ENCODE peak calls at places on chromosome X, in five cellular contexts. One of them, this sample, is unnamed.

GRCh38 chrX:14039344-14039743 is 9.7 kb upstream of the GEMIN8 start:
- DNase-seq in body of pancreas: peak
- DNase-seq in WERI-Rb-1: peak
- DNase-seq in dorsolateral prefrontal cortex: no peak
- DNase-seq in AG10803: peak
- DNase-seq in this sample: peak

GRCh38 chrX:21831496-21831895 is 7.9 kb upstream of the MBTPS2 start:
- DNase-seq in dorsolateral prefrontal cortex: no peak
- DNase-seq in WERI-Rb-1: no peak
- DNase-seq in body of pancreas: no peak
- DNase-seq in AG10803: no peak
- DNase-seq in this sample: no peak

GRCh38 chrX:54292755-54293154 is 65.1 kb downstream of the WNK3 start:
- DNase-seq in AG10803: no peak
- DNase-seq in WERI-Rb-1: no peak
- DNase-seq in body of pancreas: no peak
- DNase-seq in dorsolateral prefrontal cortex: no peak
- DNase-seq in this sample: no peak

GRCh38 chrX:144801786-144802185 is 445.5 kb upstream of the SPANXN1 start:
- DNase-seq in AG10803: peak
- DNase-seq in dorsolateral prefrontal cortex: no peak
- DNase-seq in body of pancreas: no peak
- DNase-seq in WERI-Rb-1: no peak
- DNase-seq in this sample: peak

GRCh38 chrX:25191403-25191802 is 175.6 kb upstream of the ARX start:
- DNase-seq in dorsolateral prefrontal cortex: no peak
- DNase-seq in AG10803: no peak
- DNase-seq in body of pancreas: no peak
- DNase-seq in WERI-Rb-1: peak
- DNase-seq in this sample: no peak

GRCh38 chrX:38275615-38276014 is 51.7 kb downstream of the RPGR start:
- DNase-seq in body of pancreas: no peak
- DNase-seq in WERI-Rb-1: no peak
- DNase-seq in AG10803: peak
- DNase-seq in dorsolateral prefrontal cortex: no peak
- DNase-seq in this sample: peak

GRCh38 chrX:71515039-71515398 is 17.9 kb upstream of the OGT start:
- DNase-seq in dorsolateral prefrontal cortex: no peak
- DNase-seq in body of pancreas: no peak
- DNase-seq in WERI-Rb-1: no peak
- DNase-seq in AG10803: peak
- DNase-seq in this sample: peak

GRCh38 chrX:34956915-34957314 is 14.3 kb downstream of the FAM47B start:
- DNase-seq in WERI-Rb-1: no peak
- DNase-seq in AG10803: peak
- DNase-seq in dorsolateral prefrontal cortex: no peak
- DNase-seq in body of pancreas: no peak
- DNase-seq in this sample: peak

GRCh38 chrX:107154787-107155620 is 36.4 kb upstream of the RBM41 start:
- DNase-seq in dorsolateral prefrontal cortex: no peak
- DNase-seq in AG10803: no peak
- DNase-seq in body of pancreas: no peak
- DNase-seq in WERI-Rb-1: no peak
- DNase-seq in this sample: peak

GRCh38 chrX:9342581-9343051 is 122.2 kb upstream of the TBL1X start:
- DNase-seq in body of pancreas: peak
- DNase-seq in WERI-Rb-1: peak
- DNase-seq in AG10803: peak
- DNase-seq in dorsolateral prefrontal cortex: peak
- DNase-seq in this sample: peak

GRCh38 chrX:8679572-8679971 is 52.4 kb downstream of the ANOS1 start:
- DNase-seq in dorsolateral prefrontal cortex: no peak
- DNase-seq in AG10803: no peak
- DNase-seq in WERI-Rb-1: no peak
- DNase-seq in body of pancreas: no peak
- DNase-seq in this sample: no peak

GRCh38 chrX:23901805-23902204 is 5.9 kb downstream of the APOO start:
- DNase-seq in dorsolateral prefrontal cortex: no peak
- DNase-seq in body of pancreas: peak
- DNase-seq in WERI-Rb-1: peak
- DNase-seq in AG10803: peak
- DNase-seq in this sample: peak

GRCh38 chrX:153055827-153056748 is at the start of gene PNMA3:
- DNase-seq in body of pancreas: no peak
- DNase-seq in dorsolateral prefrontal cortex: no peak
- DNase-seq in WERI-Rb-1: no peak
- DNase-seq in AG10803: no peak
- DNase-seq in this sample: no peak

GRCh38 chrX:122641826-122642225 is 542.3 kb upstream of the GRIA3 start:
- DNase-seq in AG10803: peak
- DNase-seq in body of pancreas: no peak
- DNase-seq in dorsolateral prefrontal cortex: no peak
- DNase-seq in WERI-Rb-1: no peak
- DNase-seq in this sample: peak

GRCh38 chrX:57353472-57354132 is 67.1 kb downstream of the FAAH2 start:
- DNase-seq in AG10803: no peak
- DNase-seq in WERI-Rb-1: no peak
- DNase-seq in dorsolateral prefrontal cortex: no peak
- DNase-seq in body of pancreas: no peak
- DNase-seq in this sample: no peak

GRCh38 chrX:78357342-78358055 is 30.1 kb upstream of the CYSLTR1 start:
- DNase-seq in AG10803: no peak
- DNase-seq in body of pancreas: no peak
- DNase-seq in dorsolateral prefrontal cortex: no peak
- DNase-seq in WERI-Rb-1: no peak
- DNase-seq in this sample: no peak

GRCh38 chrX:18160369-18160768 is 60.3 kb downstream of the BEND2 start:
- DNase-seq in dorsolateral prefrontal cortex: no peak
- DNase-seq in AG10803: no peak
- DNase-seq in body of pancreas: no peak
- DNase-seq in WERI-Rb-1: no peak
- DNase-seq in this sample: no peak

GRCh38 chrX:69616520-69617203 is 749 bp downstream of the EDA start:
- DNase-seq in AG10803: no peak
- DNase-seq in dorsolateral prefrontal cortex: no peak
- DNase-seq in WERI-Rb-1: peak
- DNase-seq in body of pancreas: peak
- DNase-seq in this sample: no peak

GRCh38 chrX:151889451-151889850 is 23.2 kb upstream of the MAGEA4 start:
- DNase-seq in body of pancreas: no peak
- DNase-seq in AG10803: no peak
- DNase-seq in WERI-Rb-1: no peak
- DNase-seq in dorsolateral prefrontal cortex: no peak
- DNase-seq in this sample: no peak

GRCh38 chrX:45266456-45266855 is 65.8 kb upstream of the DIPK2B start:
- DNase-seq in AG10803: peak
- DNase-seq in dorsolateral prefrontal cortex: no peak
- DNase-seq in body of pancreas: no peak
- DNase-seq in WERI-Rb-1: no peak
- DNase-seq in this sample: peak

GRCh38 chrX:38215141-38215540 is 5.5 kb downstream of the SRPX start:
- DNase-seq in dorsolateral prefrontal cortex: no peak
- DNase-seq in WERI-Rb-1: no peak
- DNase-seq in AG10803: peak
- DNase-seq in body of pancreas: no peak
- DNase-seq in this sample: peak

GRCh38 chrX:42149786-42150185 is 226.4 kb upstream of the CASK start:
- DNase-seq in WERI-Rb-1: peak
- DNase-seq in dorsolateral prefrontal cortex: no peak
- DNase-seq in body of pancreas: no peak
- DNase-seq in AG10803: peak
- DNase-seq in this sample: peak

GRCh38 chrX:42151808-42152207 is 228.5 kb upstream of the CASK start:
- DNase-seq in WERI-Rb-1: no peak
- DNase-seq in body of pancreas: no peak
- DNase-seq in dorsolateral prefrontal cortex: no peak
- DNase-seq in AG10803: peak
- DNase-seq in this sample: no peak

GRCh38 chrX:42143866-42144592 is 220.7 kb upstream of the CASK start:
- DNase-seq in AG10803: no peak
- DNase-seq in WERI-Rb-1: no peak
- DNase-seq in dorsolateral prefrontal cortex: no peak
- DNase-seq in body of pancreas: no peak
- DNase-seq in this sample: no peak

GRCh38 chrX:42149281-42149680 is 225.9 kb upstream of the CASK start:
- DNase-seq in WERI-Rb-1: no peak
- DNase-seq in dorsolateral prefrontal cortex: no peak
- DNase-seq in body of pancreas: no peak
- DNase-seq in AG10803: no peak
- DNase-seq in this sample: no peak
- H3K4me3 ChIP-seq in WERI-Rb-1: no peak
- H3K4me3 ChIP-seq in dorsolateral prefrontal cortex: no peak
- H3K4me3 ChIP-seq in body of pancreas: no peak
- H3K4me3 ChIP-seq in AG10803: no peak
- H3K4me3 ChIP-seq in this sample: no peak

GRCh38 chrX:131067846-131068745 is 9.9 kb downstream of the ARHGAP36 start:
- DNase-seq in WERI-Rb-1: peak
- DNase-seq in dorsolateral prefrontal cortex: no peak
- DNase-seq in AG10803: no peak
- DNase-seq in body of pancreas: no peak
- DNase-seq in this sample: no peak
- H3K4me3 ChIP-seq in WERI-Rb-1: peak
- H3K4me3 ChIP-seq in dorsolateral prefrontal cortex: no peak
- H3K4me3 ChIP-seq in AG10803: no peak
- H3K4me3 ChIP-seq in body of pancreas: no peak
- H3K4me3 ChIP-seq in this sample: no peak

GRCh38 chrX:10828640-10829039 is 208.3 kb upstream of the MID1 start:
- DNase-seq in dorsolateral prefrontal cortex: no peak
- DNase-seq in body of pancreas: peak
- DNase-seq in AG10803: no peak
- DNase-seq in WERI-Rb-1: no peak
- DNase-seq in this sample: no peak

GRCh38 chrX:10832103-10832502 is 211.7 kb upstream of the MID1 start:
- DNase-seq in AG10803: no peak
- DNase-seq in dorsolateral prefrontal cortex: no peak
- DNase-seq in body of pancreas: no peak
- DNase-seq in WERI-Rb-1: no peak
- DNase-seq in this sample: no peak

DNA sequence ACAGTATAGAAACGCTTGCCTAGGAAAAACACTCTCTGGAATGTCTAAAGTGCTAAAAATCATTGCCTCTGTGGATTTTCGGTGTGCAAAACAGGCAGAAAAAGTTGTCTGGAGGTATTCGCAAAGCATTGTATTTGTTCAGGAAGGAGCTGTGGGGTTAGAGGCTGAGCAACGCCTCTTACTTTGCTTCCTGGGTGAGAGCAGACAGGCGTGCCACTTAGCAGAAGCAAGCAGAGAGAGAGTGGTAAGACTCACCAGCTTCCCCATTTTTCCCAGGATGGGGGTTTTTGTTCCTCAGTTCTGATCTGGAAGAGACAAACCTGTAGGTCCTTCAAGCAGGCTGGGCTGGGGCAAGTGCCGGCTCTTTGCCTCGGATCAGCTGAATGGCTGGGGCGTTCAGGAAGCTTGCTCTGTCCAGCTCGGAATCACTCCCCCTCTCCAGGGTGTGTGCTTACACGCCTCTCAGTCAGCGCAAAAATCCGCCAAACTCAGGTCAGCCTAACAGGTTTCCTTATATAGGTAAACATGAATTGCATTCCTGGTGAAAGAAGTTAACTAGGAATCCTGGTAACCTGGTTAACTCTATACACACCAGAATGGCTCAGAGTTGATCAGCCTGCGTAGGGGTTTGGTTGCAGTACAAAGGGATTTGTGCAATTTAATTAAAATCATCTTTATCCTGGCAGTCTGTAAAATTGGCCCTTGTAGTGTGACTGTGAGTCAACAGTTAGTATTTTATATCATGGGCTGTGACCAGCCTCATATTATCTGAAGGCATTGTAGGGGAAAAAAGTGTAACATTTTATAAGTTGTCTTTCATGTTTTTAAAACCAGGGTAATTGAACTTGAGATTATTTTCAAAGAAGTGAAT is 213.1 kb upstream of the MID1 start:
- DNase-seq in body of pancreas: peak
- DNase-seq in WERI-Rb-1: peak
- DNase-seq in dorsolateral prefrontal cortex: no peak
- DNase-seq in AG10803: peak
- DNase-seq in this sample: peak
- H3K4me3 ChIP-seq in body of pancreas: no peak
- H3K4me3 ChIP-seq in WERI-Rb-1: peak
- H3K4me3 ChIP-seq in dorsolateral prefrontal cortex: no peak
- H3K4me3 ChIP-seq in AG10803: peak
- H3K4me3 ChIP-seq in this sample: peak

GRCh38 chrX:2267890-2268289 is 232.9 kb downstream of the DHRSX start:
- DNase-seq in WERI-Rb-1: no peak
- DNase-seq in AG10803: no peak
- DNase-seq in dorsolateral prefrontal cortex: no peak
- DNase-seq in body of pancreas: no peak
- DNase-seq in this sample: no peak

GRCh38 chrX:2261838-2262678 is 238.7 kb downstream of the DHRSX start:
- DNase-seq in body of pancreas: no peak
- DNase-seq in WERI-Rb-1: no peak
- DNase-seq in dorsolateral prefrontal cortex: no peak
- DNase-seq in AG10803: no peak
- DNase-seq in this sample: no peak

GRCh38 chrX:2266445-2267349 is 234.1 kb downstream of the DHRSX start:
- DNase-seq in dorsolateral prefrontal cortex: no peak
- DNase-seq in AG10803: no peak
- DNase-seq in WERI-Rb-1: no peak
- DNase-seq in body of pancreas: no peak
- DNase-seq in this sample: no peak

GRCh38 chrX:2262679-2263055 is 238.1 kb downstream of the DHRSX start:
- DNase-seq in body of pancreas: no peak
- DNase-seq in dorsolateral prefrontal cortex: no peak
- DNase-seq in AG10803: no peak
- DNase-seq in WERI-Rb-1: no peak
- DNase-seq in this sample: no peak

DNA sequence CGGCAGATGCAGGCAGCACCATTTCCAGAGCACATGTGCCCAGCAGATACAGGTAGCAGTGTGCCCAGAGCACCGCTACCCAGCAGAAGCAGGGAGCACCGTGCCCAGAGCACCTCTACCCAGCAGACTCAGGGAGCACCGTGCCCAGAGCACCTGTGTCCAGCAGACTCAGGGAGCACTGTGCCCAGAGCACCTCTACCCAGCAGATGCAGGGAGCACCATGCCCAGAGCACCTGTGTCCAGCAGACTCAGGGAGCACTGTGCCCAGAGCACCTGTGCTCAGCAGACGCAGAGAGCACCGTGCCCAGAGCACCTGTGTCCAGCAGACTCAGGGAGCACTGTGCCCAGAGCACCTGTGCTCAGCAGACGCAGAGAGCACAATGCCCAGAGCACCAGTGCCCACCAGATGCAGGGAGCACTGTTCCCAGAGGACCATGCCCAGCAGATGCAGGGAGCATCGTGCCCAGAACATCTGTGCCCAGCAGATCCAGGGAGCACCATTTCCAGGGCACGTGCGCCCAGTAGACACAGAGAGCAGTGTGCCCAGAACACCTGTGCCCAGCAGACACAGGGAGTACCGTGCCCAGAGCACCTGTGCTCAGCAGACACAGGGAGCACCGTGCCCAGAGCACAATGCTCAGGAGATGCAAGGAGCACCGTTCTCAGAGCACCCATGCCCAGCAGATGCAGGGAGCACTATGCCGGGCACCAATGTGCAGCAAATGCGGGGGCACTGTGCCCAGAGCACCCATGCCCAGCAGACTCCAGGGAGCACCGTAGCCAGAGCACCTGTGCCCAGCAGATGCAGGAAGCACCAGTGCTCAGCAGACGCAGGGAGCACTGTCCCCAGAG is 236.4 kb downstream of the DHRSX start:
- DNase-seq in body of pancreas: no peak
- DNase-seq in dorsolateral prefrontal cortex: no peak
- DNase-seq in AG10803: no peak
- DNase-seq in WERI-Rb-1: no peak
- DNase-seq in this sample: no peak
- H3K4me3 ChIP-seq in body of pancreas: no peak
- H3K4me3 ChIP-seq in dorsolateral prefrontal cortex: no peak
- H3K4me3 ChIP-seq in AG10803: no peak
- H3K4me3 ChIP-seq in WERI-Rb-1: no peak
- H3K4me3 ChIP-seq in this sample: no peak